ENCODE peak calls at places on chromosome 19, in five cellular contexts. K, Z, S, O and E are unnamed samples.

GRCh38 chr19:30049844-30050667 is 108.0 kb downstream of the URI1 start:
- DNase-seq in K (no peak), Z (no peak), S (no peak), O (no peak), E (no peak)

GRCh38 chr19:13621413-13621812 is 115.1 kb upstream of the CACNA1A start:
- DNase-seq in K (no peak), Z (peak; percentile 88), S (no peak), O (peak; percentile 67), E (no peak)

GRCh38 chr19:10226376-10227214 is 4.5 kb downstream of the S1PR2 start:
- DNase-seq in K (peak; percentile 37), Z (peak; percentile 100), S (peak; percentile 75), O (no peak), E (no peak)

GRCh38 chr19:33606556-33606955 is 15.2 kb upstream of the CHST8 start:
- DNase-seq in K (no peak), Z (no peak), S (no peak), O (no peak), E (no peak)

GRCh38 chr19:12665281-12665573 is 1.3 kb downstream of the MAN2B1 start:
- DNase-seq in K (peak; percentile 84), Z (no peak), S (peak; percentile 79), O (no peak), E (no peak)

GRCh38 chr19:44777715-44778347 is at the start of gene CBLC:
- DNase-seq in K (peak; percentile 81), Z (no peak), S (peak; percentile 89), O (peak; percentile 99), E (no peak)

GRCh38 chr19:53958168-53958571 is 4.6 kb upstream of the CACNG8 start:
- DNase-seq in K (no peak), Z (no peak), S (peak; percentile 49), O (peak; percentile 55), E (no peak)

GRCh38 chr19:2812414-2813234 is 7.0 kb upstream of the ZNF554 start:
- DNase-seq in K (no peak), Z (no peak), S (peak; percentile 56), O (no peak), E (no peak)

GRCh38 chr19:13095934-13096890 is 6.4 kb downstream of the LYL1 start:
- DNase-seq in K (peak; percentile 48), Z (no peak), S (no peak), O (no peak), E (no peak)

GRCh38 chr19:13979686-13980085 is 26.4 kb downstream of the RFX1 start:
- DNase-seq in K (no peak), Z (no peak), S (no peak), O (no peak), E (no peak)

GRCh38 chr19:12733369-12733896 is 1.1 kb downstream of the TRIR start:
- DNase-seq in K (no peak), Z (peak; percentile 47), S (no peak), O (peak; percentile 33), E (no peak)

GRCh38 chr19:18701250-18701608 is 17.7 kb downstream of the CRTC1 start:
- DNase-seq in K (no peak), Z (no peak), S (no peak), O (no peak), E (no peak)

GRCh38 chr19:35086455-35086854 is 29.2 kb upstream of the FXYD3 start:
- DNase-seq in K (no peak), Z (no peak), S (no peak), O (no peak), E (no peak)

GRCh38 chr19:30784850-30785459 is 412.8 kb downstream of the ZNF536 start:
- DNase-seq in K (peak; percentile 49), Z (peak; percentile 33), S (peak; percentile 77), O (peak; percentile 6), E (peak; percentile 61)

GRCh38 chr19:5880604-5881078 is 10.3 kb upstream of the FUT5 start:
- DNase-seq in K (peak; percentile 46), Z (peak; percentile 80), S (peak; percentile 74), O (no peak), E (no peak)

GRCh38 chr19:35228177-35228930 is at the start of gene FAM187B:
- DNase-seq in K (no peak), Z (no peak), S (peak; percentile 63), O (no peak), E (peak; percentile 6)

GRCh38 chr19:45577111-45577905 is 7.3 kb downstream of the OPA3 start:
- DNase-seq in K (no peak), Z (peak; percentile 89), S (no peak), O (peak; percentile 84), E (no peak)

GRCh38 chr19:4337906-4338440 is 654 bp downstream of the STAP2 start:
- DNase-seq in K (peak; percentile 41), Z (peak; percentile 21), S (no peak), O (no peak), E (no peak)

GRCh38 chr19:44726465-44726864 is 22.0 kb upstream of the BCL3 start:
- DNase-seq in K (peak; percentile 89), Z (no peak), S (peak; percentile 79), O (no peak), E (no peak)

GRCh38 chr19:35556846-35557538 is 6.5 kb downstream of the ATP4A start:
- DNase-seq in K (no peak), Z (no peak), S (no peak), O (no peak), E (no peak)

GRCh38 chr19:17306285-17306714 is 628 bp downstream of the MRPL34 start:
- DNase-seq in K (no peak), Z (no peak), S (no peak), O (no peak), E (no peak)

GRCh38 chr19:5407356-5407755 is 47.9 kb upstream of the ZNRF4 start:
- DNase-seq in K (no peak), Z (peak; percentile 20), S (no peak), O (peak; percentile 5), E (no peak)

GRCh38 chr19:12676384-12676792 is 5.3 kb downstream of the DHPS start:
- DNase-seq in K (peak; percentile 80), Z (peak; percentile 71), S (peak; percentile 90), O (peak; percentile 89), E (peak; percentile 78)

GRCh38 chr19:55657004-55657747 is 2.3 kb downstream of the U2AF2 start:
- DNase-seq in K (peak; percentile 76), Z (no peak), S (no peak), O (peak; percentile 35), E (no peak)

GRCh38 chr19:12779162-12779993 is 4.0 kb upstream of the HOOK2 start:
- DNase-seq in K (peak; percentile 62), Z (peak; percentile 95), S (no peak), O (peak; percentile 9), E (no peak)

GRCh38 chr19:3699071-3699740 is 1.1 kb downstream of the PIP5K1C start:
- DNase-seq in K (peak; percentile 47), Z (peak; percentile 47), S (peak; percentile 80), O (no peak), E (peak; percentile 26)

GRCh38 chr19:10074153-10074552 is 12.0 kb upstream of the SHFL start:
- DNase-seq in K (no peak), Z (peak; percentile 29), S (no peak), O (peak; percentile 22), E (no peak)

GRCh38 chr19:18520848-18521691 is 800 bp downstream of the ELL start:
- DNase-seq in K (peak; percentile 50), Z (no peak), S (peak; percentile 77), O (no peak), E (peak; percentile 36)

GRCh38 chr19:24046550-24046949 is 40.4 kb upstream of the ZNF254 start:
- DNase-seq in K (no peak), Z (no peak), S (no peak), O (no peak), E (no peak)

GRCh38 chr19:14475251-14476073 is at the start of gene PTGER1:
- DNase-seq in K (no peak), Z (peak; percentile 25), S (no peak), O (no peak), E (peak; percentile 67)

GRCh38 chr19:12194827-12195500 is 32.1 kb downstream of the ZNF136 start:
- DNase-seq in K (peak; percentile 91), Z (peak; percentile 55), S (peak; percentile 90), O (no peak), E (peak; percentile 95)

DNA sequence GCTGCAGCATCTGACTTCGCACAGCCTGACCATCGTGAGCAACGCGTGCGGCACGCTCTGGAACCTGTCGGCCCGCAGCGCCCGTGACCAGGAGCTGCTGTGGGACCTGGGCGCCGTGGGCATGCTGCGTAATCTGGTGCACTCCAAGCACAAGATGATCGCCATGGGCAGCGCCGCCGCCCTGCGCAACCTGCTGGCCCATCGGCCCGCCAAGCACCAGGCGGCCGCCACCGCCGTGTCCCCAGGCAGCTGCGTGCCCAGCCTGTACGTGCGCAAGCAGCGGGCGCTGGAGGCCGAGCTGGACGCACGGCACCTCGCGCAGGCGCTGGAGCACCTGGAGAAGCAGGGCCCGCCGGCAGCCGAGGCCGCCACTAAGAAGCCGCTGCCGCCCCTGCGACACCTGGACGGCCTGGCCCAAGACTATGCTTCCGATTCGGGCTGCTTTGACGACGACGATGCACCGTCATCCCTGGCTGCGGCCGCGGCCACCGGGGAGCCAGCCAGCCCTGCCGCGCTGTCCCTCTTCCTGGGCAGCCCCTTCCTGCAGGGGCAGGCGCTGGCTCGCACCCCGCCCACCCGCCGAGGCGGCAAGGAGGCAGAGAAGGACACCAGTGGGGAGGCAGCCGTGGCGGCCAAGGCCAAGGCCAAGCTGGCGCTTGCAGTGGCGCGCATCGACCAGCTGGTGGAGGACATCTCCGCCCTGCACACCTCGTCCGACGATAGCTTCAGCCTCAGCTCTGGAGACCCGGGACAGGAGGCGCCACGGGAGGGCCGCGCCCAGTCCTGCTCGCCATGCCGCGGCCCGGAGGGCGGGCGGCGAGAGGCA is 13.6 kb downstream of the C19orf25 start:
- DNase-seq in K (peak; percentile 39), Z (no peak), S (no peak), O (no peak), E (no peak)
- TF ChIP-seq CTCF in K (peak; percentile 72), Z (peak; percentile 9), S (peak; percentile 48), O (no peak), E (peak; percentile 17)

GRCh38 chr19:22733691-22734090 is 50.3 kb downstream of the ZNF99 start:
- DNase-seq in K (no peak), Z (no peak), S (no peak), O (no peak), E (no peak)
- TF ChIP-seq CTCF in K (no peak), Z (no peak), S (no peak), O (no peak), E (no peak)

GRCh38 chr19:41415154-41415571 is 12.0 kb downstream of the B3GNT8 start:
- DNase-seq in K (peak; percentile 68), Z (no peak), S (no peak), O (no peak), E (no peak)
- TF ChIP-seq CTCF in K (no peak), Z (no peak), S (no peak), O (no peak), E (no peak)

DNA sequence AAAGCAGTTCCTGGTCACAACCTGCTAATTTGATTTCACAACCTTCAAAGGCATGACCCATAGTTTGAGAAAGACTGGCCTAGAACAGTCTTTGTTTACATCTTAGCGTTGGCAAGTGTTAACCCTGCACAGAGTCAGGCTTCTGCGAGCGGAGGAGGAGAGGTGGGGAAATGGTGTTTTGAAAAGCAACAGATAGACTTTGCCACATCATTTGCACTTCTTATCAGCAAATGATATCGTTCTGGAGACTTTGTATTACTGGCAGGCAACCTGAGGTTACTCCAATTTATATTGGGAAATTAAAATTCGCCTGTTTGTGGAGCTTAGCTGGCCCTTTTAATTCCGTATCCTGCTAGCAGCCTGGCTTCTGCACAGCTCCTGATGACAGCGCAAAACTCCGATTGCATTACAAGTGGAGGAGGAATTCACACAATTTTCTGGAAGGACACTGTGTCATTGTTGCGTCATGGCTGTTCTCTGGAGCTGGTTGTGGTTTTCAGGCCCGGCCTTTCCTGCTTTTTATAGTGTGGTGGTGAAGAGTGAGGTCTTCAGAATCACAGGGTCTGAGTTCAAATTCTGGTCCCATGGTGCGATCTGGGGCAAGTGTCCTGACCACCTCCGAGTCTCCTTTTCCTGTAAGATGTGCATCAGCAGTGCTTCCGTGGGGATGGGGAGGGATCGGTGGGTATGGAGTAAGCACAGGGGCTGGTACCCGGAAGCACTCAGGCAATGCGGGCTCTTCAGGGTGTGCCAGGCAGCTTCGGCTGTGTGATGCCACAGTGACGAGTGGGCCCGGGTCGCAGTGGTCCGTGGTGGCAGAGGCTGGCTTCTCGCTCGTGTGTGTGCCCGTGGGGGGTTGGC is 49.1 kb upstream of the EHD2 start:
- DNase-seq in K (peak; percentile 92), Z (peak; percentile 100), S (peak; percentile 76), O (peak; percentile 52), E (no peak)
- TF ChIP-seq CTCF in K (no peak), Z (no peak), S (no peak), O (no peak), E (no peak)